ENCODE peak calls at places on chromosomes 1 and 21, in seven cellular contexts. W is NCI-H446, S is skeletal muscle cell, R is Panc1, L is kidney tubule cell, I is T follicular helper cell, Y is AG09309. Q is an unnamed sample.

GRCh38 chr1:2633936-2634491 is 1.2 kb upstream of the MMEL1 start:
- DNase-seq in W (no peak), S (no peak), R (no peak), L (no peak), I (no peak), Y (no peak), Q (no peak)

GRCh38 chr1:201024251-201024998 is 911 bp upstream of the KIF21B start:
- DNase-seq in W (no peak), S (no peak), R (no peak), L (no peak), I (no peak), Y (no peak), Q (no peak)

GRCh38 chr1:45569962-45570581 is 13.8 kb upstream of the NASP start:
- DNase-seq in W (peak; percentile 19), S (peak; percentile 23), R (peak; percentile 81), L (peak; percentile 76), I (peak; percentile 59), Y (peak; percentile 25), Q (no peak)

GRCh38 chr1:41289196-41289595 is 47.1 kb upstream of the SCMH1 start:
- DNase-seq in W (no peak), S (no peak), R (no peak), L (no peak), I (no peak), Y (no peak), Q (no peak)

GRCh38 chr1:8394456-8395321 is 76.8 kb downstream of the SLC45A1 start:
- DNase-seq in W (no peak), S (peak; percentile 62), R (peak; percentile 70), L (peak; percentile 60), I (no peak), Y (peak; percentile 80), Q (no peak)

GRCh38 chr1:156121441-156121840 is 6.9 kb downstream of the LMNA start:
- DNase-seq in W (no peak), S (no peak), R (no peak), L (no peak), I (no peak), Y (no peak), Q (no peak)

GRCh38 chr1:223756806-223757700 is 44.7 kb downstream of the CAPN2 start:
- DNase-seq in W (no peak), S (no peak), R (no peak), L (no peak), I (no peak), Y (no peak), Q (no peak)

GRCh38 chr1:160007577-160008200 is 24.1 kb downstream of the PIGM start:
- DNase-seq in W (peak; percentile 28), S (no peak), R (no peak), L (peak; percentile 45), I (no peak), Y (no peak), Q (peak; percentile 22)

GRCh38 chr1:82549851-82550250 is 749.1 kb downstream of the ADGRL2 start:
- DNase-seq in W (no peak), S (no peak), R (no peak), L (no peak), I (no peak), Y (no peak), Q (no peak)

GRCh38 chr1:190679444-190679843 is 201.8 kb upstream of the BRINP3 start:
- DNase-seq in W (no peak), S (no peak), R (no peak), L (no peak), I (no peak), Y (no peak), Q (no peak)

GRCh38 chr1:98323396-98323795 is 338.1 kb upstream of the SNX7 start:
- DNase-seq in W (no peak), S (peak; percentile 80), R (no peak), L (peak; percentile 75), I (no peak), Y (peak; percentile 89), Q (peak; percentile 46)

GRCh38 chr1:6603851-6604558 is 1.3 kb upstream of the KLHL21 start:
- DNase-seq in W (no peak), S (peak; percentile 86), R (no peak), L (peak; percentile 74), I (no peak), Y (no peak), Q (no peak)

GRCh38 chr1:215895893-215896292 is 328.8 kb downstream of the KCTD3 start:
- DNase-seq in W (no peak), S (no peak), R (no peak), L (no peak), I (no peak), Y (no peak), Q (no peak)

GRCh38 chr1:35443768-35444518 is 113.3 kb downstream of the KIAA0319L start:
- DNase-seq in W (no peak), S (no peak), R (no peak), L (no peak), I (no peak), Y (no peak), Q (no peak)

GRCh38 chr1:5611855-5612254 is 380.4 kb downstream of the NPHP4 start:
- DNase-seq in W (no peak), S (no peak), R (no peak), L (peak; percentile 89), I (no peak), Y (no peak), Q (no peak)

GRCh38 chr1:201143726-201144635 is 10.3 kb downstream of the TMEM9 start:
- DNase-seq in W (no peak), S (no peak), R (no peak), L (no peak), I (no peak), Y (no peak), Q (no peak)

GRCh38 chr1:111251570-111251969 is 24.1 kb downstream of the CHI3L2 start:
- DNase-seq in W (no peak), S (no peak), R (no peak), L (no peak), I (no peak), Y (no peak), Q (no peak)

GRCh38 chr1:35707253-35708178 is 11.2 kb downstream of the C1orf216 start:
- DNase-seq in W (no peak), S (no peak), R (no peak), L (no peak), I (no peak), Y (no peak), Q (no peak)

GRCh38 chr1:115491303-115492018 is 150.3 kb upstream of the VANGL1 start:
- DNase-seq in W (no peak), S (no peak), R (no peak), L (no peak), I (no peak), Y (no peak), Q (no peak)

GRCh38 chr1:230891413-230891812 is 23.1 kb upstream of the C1orf198 start:
- DNase-seq in W (no peak), S (no peak), R (no peak), L (no peak), I (no peak), Y (no peak), Q (no peak)

GRCh38 chr1:211935448-211935970 is 99.8 kb downstream of the INTS7 start:
- DNase-seq in W (no peak), S (no peak), R (no peak), L (no peak), I (no peak), Y (no peak), Q (no peak)

GRCh38 chr1:24082372-24082771 is 29.6 kb downstream of the MYOM3 start:
- DNase-seq in W (no peak), S (no peak), R (no peak), L (no peak), I (no peak), Y (no peak), Q (no peak)

GRCh38 chr1:43299101-43299500 is 1.7 kb upstream of the TIE1 start:
- DNase-seq in W (no peak), S (no peak), R (no peak), L (no peak), I (no peak), Y (no peak), Q (no peak)

GRCh38 chr1:159914252-159915018 is 10.9 kb downstream of the TAGLN2 start:
- DNase-seq in W (no peak), S (no peak), R (no peak), L (peak; percentile 43), I (no peak), Y (no peak), Q (no peak)

GRCh38 chr21:14547834-14548513 is 1.9 kb upstream of the SAMSN1 start:
- DNase-seq in W (no peak), S (no peak), R (no peak), L (no peak), I (no peak), Y (no peak), Q (no peak)

GRCh38 chr21:30979054-30979453 is 59.2 kb downstream of the KRTAP19-8 start:
- DNase-seq in W (no peak), S (no peak), R (no peak), L (no peak), I (no peak), Y (no peak), Q (no peak)

GRCh38 chr1:6467744-6468688 is 2.0 kb upstream of the TNFRSF25 start:
- DNase-seq in W (no peak), S (no peak), R (no peak), L (no peak), I (no peak), Y (no peak), Q (no peak)

GRCh38 chr1:205510308-205510950 is 6.0 kb downstream of the CDK18 start:
- DNase-seq in W (no peak), S (no peak), R (no peak), L (no peak), I (no peak), Y (no peak), Q (no peak)

GRCh38 chr1:79197421-79197820 is 190.9 kb upstream of the ADGRL4 start:
- DNase-seq in W (peak; percentile 58), S (no peak), R (peak; percentile 64), L (no peak), I (no peak), Y (no peak), Q (peak; percentile 11)

GRCh38 chr1:115088115-115088794 is 1.0 kb downstream of the TSPAN2 start:
- DNase-seq in W (no peak), S (no peak), R (no peak), L (no peak), I (no peak), Y (no peak), Q (no peak)

GRCh38 chr1:68121536-68121935 is 71.1 kb upstream of the DIRAS3 start:
- DNase-seq in W (no peak), S (peak; percentile 61), R (no peak), L (peak; percentile 89), I (no peak), Y (no peak), Q (no peak)

GRCh38 chr1:231104917-231105316 is 56.9 kb upstream of the TRIM67 start:
- DNase-seq in W (no peak), S (no peak), R (no peak), L (no peak), I (no peak), Y (no peak), Q (no peak)

GRCh38 chr1:151062738-151063371 is 2.7 kb downstream of the MLLT11 start:
- DNase-seq in W (no peak), S (no peak), R (no peak), L (peak; percentile 63), I (no peak), Y (no peak), Q (no peak)

GRCh38 chr1:218851601-218852000 is 322.1 kb upstream of the LYPLAL1 start:
- DNase-seq in W (no peak), S (no peak), R (no peak), L (no peak), I (no peak), Y (no peak), Q (no peak)

GRCh38 chr1:32900956-32901822 is at the start of gene TMEM54:
- DNase-seq in W (no peak), S (no peak), R (no peak), L (peak; percentile 54), I (no peak), Y (no peak), Q (no peak)

GRCh38 chr1:26363549-26364448 is 8.8 kb downstream of the ZNF683 start:
- DNase-seq in W (no peak), S (no peak), R (peak; percentile 33), L (peak; percentile 70), I (peak; percentile 74), Y (no peak), Q (no peak)

GRCh38 chr1:29354511-29355098 is 118.3 kb downstream of the PTPRU start:
- DNase-seq in W (no peak), S (no peak), R (no peak), L (no peak), I (no peak), Y (no peak), Q (no peak)

GRCh38 chr21:45869121-45870007 is 112.2 kb upstream of the COL6A1 start:
- DNase-seq in W (no peak), S (no peak), R (no peak), L (peak; percentile 12), I (no peak), Y (peak; percentile 46), Q (no peak)